ENCODE peak calls at places on chromosomes 16 and 17, in nine cellular contexts. H is fibroblast of the aortic adventitia; P is transverse colon; V is foreskin fibroblast; A is ovary; O is CD8-positive, alpha-beta memory T cell; G is lower leg skin; K is neuronal stem cell; F is mucosa of descending colon. L is an unnamed sample.
A peak's percentile ranks its signal among the peaks of the same experiment; 100 is the strongest.

GRCh38 chr17:57006040-57006439 is 28.1 kb downstream of the SCPEP1 start:
- DNase-seq in H (no peak), P (no peak), V (no peak), A (no peak), O (no peak), G (no peak), K (no peak), F (no peak), L (no peak)

GRCh38 chr16:64754279-64754678 is 367.6 kb downstream of the CDH11 start:
- DNase-seq in H (no peak), P (no peak), V (no peak), A (no peak), O (no peak), G (no peak), K (no peak), F (no peak), L (no peak)

GRCh38 chr16:11511801-11512200 is 74.9 kb downstream of the LITAF start:
- DNase-seq in H (no peak), P (no peak), V (no peak), A (no peak), O (no peak), G (no peak), K (no peak), F (no peak), L (no peak)

GRCh38 chr17:80475949-80476876 is at the start of gene NPTX1:
- DNase-seq in H (no peak), P (no peak), V (peak; percentile 64), A (no peak), O (peak; percentile 9), G (no peak), K (no peak), F (no peak), L (no peak)

GRCh38 chr16:1859650-1860049 is 12.3 kb downstream of the MEIOB start:
- DNase-seq in H (no peak), P (peak; percentile 64), V (no peak), A (no peak), O (no peak), G (no peak), K (no peak), F (peak; percentile 64), L (peak; percentile 38)

GRCh38 chr17:74332017-74332650 is 6.1 kb downstream of the KIF19 start:
- DNase-seq in H (no peak), P (no peak), V (no peak), A (no peak), O (no peak), G (no peak), K (no peak), F (no peak), L (no peak)

GRCh38 chr17:80694992-80695912 is 150.6 kb downstream of the RPTOR start:
- DNase-seq in H (no peak), P (no peak), V (no peak), A (peak; percentile 73), O (no peak), G (no peak), K (no peak), F (no peak), L (no peak)

GRCh38 chr17:81434079-81434478 is 38.8 kb downstream of the BAHCC1 start:
- DNase-seq in H (no peak), P (no peak), V (peak; percentile 29), A (no peak), O (no peak), G (no peak), K (no peak), F (no peak), L (no peak)

GRCh38 chr17:38561416-38562214 is 44.1 kb downstream of the SRCIN1 start:
- DNase-seq in H (no peak), P (no peak), V (no peak), A (no peak), O (no peak), G (no peak), K (no peak), F (no peak), L (no peak)

GRCh38 chr16:85077576-85078125 is 34.6 kb downstream of the CIBAR2 start:
- DNase-seq in H (no peak), P (no peak), V (no peak), A (no peak), O (no peak), G (no peak), K (no peak), F (no peak), L (no peak)

GRCh38 chr17:44828919-44829557 is 1.0 kb downstream of the GJC1 start:
- DNase-seq in H (peak; percentile 43), P (no peak), V (no peak), A (peak; percentile 37), O (peak; percentile 28), G (no peak), K (no peak), F (no peak), L (no peak)

GRCh38 chr16:88005148-88005547 is 53.9 kb downstream of the BANP start:
- DNase-seq in H (peak; percentile 6), P (no peak), V (no peak), A (no peak), O (no peak), G (no peak), K (no peak), F (no peak), L (no peak)

DNA sequence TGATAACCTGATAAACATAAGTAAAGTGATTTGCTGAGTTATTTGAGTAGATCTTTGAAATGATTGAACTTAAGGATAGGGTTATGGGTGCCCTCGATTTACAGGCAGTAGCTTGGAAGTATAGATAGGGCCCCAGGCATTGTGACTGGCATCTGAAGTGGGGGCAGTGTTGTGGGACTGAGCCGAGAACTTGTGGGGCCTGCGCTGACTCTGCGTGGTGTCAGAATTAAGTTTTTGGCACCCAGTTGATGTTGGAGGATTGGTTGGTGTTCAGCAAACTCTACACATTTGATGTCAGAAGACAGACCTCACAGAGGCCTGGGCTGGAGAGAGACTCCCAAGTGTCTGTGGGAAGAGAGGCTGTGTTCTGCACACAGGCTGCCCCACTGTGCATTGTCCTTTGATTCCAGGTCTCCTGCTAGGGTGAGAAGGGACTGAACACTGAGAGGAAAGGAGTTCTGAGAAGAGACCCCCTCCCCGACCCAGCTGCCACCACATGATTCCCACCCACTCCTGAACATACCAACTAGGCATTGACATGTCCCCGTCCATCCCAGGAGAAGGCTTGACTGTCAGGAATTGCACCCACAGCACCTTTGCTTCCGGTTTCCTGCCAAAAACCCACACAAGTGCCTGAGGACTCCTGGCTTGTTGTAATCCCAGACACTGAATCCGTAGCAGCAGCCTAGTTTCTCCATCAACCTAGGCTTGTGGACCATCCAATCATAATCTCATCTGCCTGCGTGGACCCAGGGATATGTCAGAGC is 4.5 kb downstream of the ZNF267 start:
- DNase-seq in H (no peak), P (no peak), V (no peak), A (no peak), O (no peak), G (no peak), K (no peak), F (no peak), L (no peak)
- H3K4me3 ChIP-seq in H (no peak overlapping the region), P (no peak overlapping the region), V (no peak overlapping the region), A (no peak overlapping the region), O (no peak overlapping the region), G (no peak overlapping the region), K (no peak overlapping the region), F (no peak overlapping the region), L (no peak overlapping the region)

DNA sequence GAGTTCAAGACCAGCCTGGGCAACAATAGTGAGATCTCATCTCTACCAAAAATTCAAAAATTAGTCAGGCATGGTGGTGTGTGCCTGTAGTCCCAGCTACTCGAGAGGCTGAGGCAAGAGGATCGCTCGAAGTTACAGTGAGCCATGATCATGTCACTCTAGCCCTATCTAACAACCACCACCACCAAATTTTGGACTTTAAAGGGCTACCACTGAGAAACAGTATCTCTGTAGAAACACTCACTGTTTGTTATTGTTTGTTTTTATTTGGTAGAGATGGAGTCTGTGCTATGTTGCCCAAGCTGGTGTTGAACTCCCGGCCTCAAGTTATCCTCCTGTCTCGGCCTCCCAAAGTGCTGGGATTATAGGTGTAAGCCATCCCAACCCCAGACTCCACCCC is 1.3 kb upstream of the UBALD2 start:
- DNase-seq in H (no peak), P (no peak), V (no peak), A (no peak), O (no peak), G (no peak), K (no peak), F (peak; percentile 21), L (no peak)
- H3K4me3 ChIP-seq in H (no peak overlapping the region), P (no peak overlapping the region), V (no peak overlapping the region), A (no peak overlapping the region), O (no peak overlapping the region), G (no peak overlapping the region), K (no peak overlapping the region), F (no peak overlapping the region), L (no peak overlapping the region)

GRCh38 chr16:57265850-57266530 is 18.5 kb downstream of the PLLP start:
- DNase-seq in H (peak; percentile 73), P (peak; percentile 82), V (no peak), A (peak; percentile 81), O (no peak), G (peak; percentile 82), K (no peak), F (peak; percentile 86), L (peak; percentile 90)

GRCh38 chr16:57264950-57265371 is 19.5 kb downstream of the PLLP start:
- DNase-seq in H (no peak), P (peak; percentile 72), V (no peak), A (peak; percentile 34), O (peak; percentile 43), G (peak; percentile 38), K (no peak), F (peak; percentile 76), L (peak; percentile 80)

GRCh38 chr16:57268804-57269800 is 15.4 kb downstream of the PLLP start:
- DNase-seq in H (peak; percentile 68), P (peak; percentile 88), V (no peak), A (no peak), O (no peak), G (no peak), K (no peak), F (peak; percentile 85), L (peak; percentile 91)

GRCh38 chr16:57264381-57264780 is 19.3 kb downstream of the ARL2BP start:
- DNase-seq in H (no peak), P (no peak), V (no peak), A (peak; percentile 10), O (no peak), G (no peak), K (no peak), F (no peak), L (no peak)

GRCh38 chr16:57266531-57267268 is 17.8 kb downstream of the PLLP start:
- DNase-seq in H (no peak), P (no peak), V (no peak), A (no peak), O (peak; percentile 81), G (no peak), K (no peak), F (no peak), L (peak; percentile 29)
- H3K4me3 ChIP-seq in H (no peak overlapping the region), P (no peak overlapping the region), V (no peak overlapping the region), A (no peak overlapping the region), O (peak overlapping the region; percentile 26), G (no peak overlapping the region), K (no peak overlapping the region), F (no peak overlapping the region), L (no peak overlapping the region)

DNA sequence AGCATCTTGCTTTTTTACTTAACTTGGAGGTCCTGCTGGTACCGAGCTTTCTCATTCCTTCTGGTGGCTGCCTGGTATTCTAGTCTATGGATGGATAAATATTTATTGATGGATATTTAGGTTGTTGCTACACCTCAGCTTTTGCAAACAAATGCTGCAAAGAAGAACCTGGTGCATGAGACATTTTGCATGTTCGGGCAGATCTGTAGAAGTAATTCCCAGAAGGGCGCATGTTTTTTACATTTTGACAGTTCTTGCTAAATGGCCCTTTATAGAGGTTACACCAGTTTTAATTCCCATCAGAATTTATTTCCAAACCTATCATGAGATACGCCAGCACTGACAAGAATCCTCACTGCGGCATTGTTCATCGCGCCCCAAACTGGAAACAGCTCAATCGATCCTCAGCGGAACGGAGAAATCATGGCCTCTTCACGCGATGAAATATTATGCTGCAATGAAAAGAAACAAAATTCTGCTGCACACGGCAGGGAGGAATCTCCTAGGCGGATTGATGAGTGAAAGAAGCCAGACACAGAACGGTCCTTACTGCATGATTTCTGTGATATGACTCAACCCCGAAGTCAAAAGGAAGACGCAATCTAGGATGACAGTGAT is 68.0 kb upstream of the CREBBP start:
- DNase-seq in H (no peak), P (no peak), V (no peak), A (no peak), O (no peak), G (no peak), K (no peak), F (no peak), L (no peak)
- H3K4me3 ChIP-seq in H (peak overlapping the region; percentile 62), P (no peak overlapping the region), V (peak overlapping the region; percentile 46), A (no peak overlapping the region), O (no peak overlapping the region), G (no peak overlapping the region), K (no peak overlapping the region), F (no peak overlapping the region), L (no peak overlapping the region)

L was measured in colonic mucosa.